ENCODE peak calls at places on chromosome 9, in six cellular contexts. X, C, R, F, L and Q are unnamed samples.

GRCh38 chr9:13354733-13355132 is 75.2 kb upstream of the MPDZ start:
- DNase-seq in X (no peak), C (no peak), R (no peak), F (no peak), L (no peak), Q (no peak)

GRCh38 chr9:124551472-124552339 is 44.5 kb upstream of the NR5A1 start:
- DNase-seq in X (peak; percentile 46), C (peak; percentile 78), R (peak; percentile 4), F (peak; percentile 70), L (peak; percentile 53), Q (peak; percentile 72)

GRCh38 chr9:85302860-85303779 is 438.6 kb downstream of the AGTPBP1 start:
- DNase-seq in X (no peak), C (no peak), R (no peak), F (no peak), L (no peak), Q (no peak)

GRCh38 chr9:125271081-125271480 is 9.5 kb downstream of the GAPVD1 start:
- DNase-seq in X (no peak), C (no peak), R (no peak), F (no peak), L (no peak), Q (no peak)

GRCh38 chr9:385818-386398 is 171.2 kb downstream of the DOCK8 start:
- DNase-seq in X (peak; percentile 52), C (peak; percentile 65), R (no peak), F (peak; percentile 46), L (peak; percentile 44), Q (peak; percentile 79)

GRCh38 chr9:4741365-4742031 is 496 bp upstream of the AK3 start:
- DNase-seq in X (no peak), C (peak; percentile 79), R (no peak), F (peak; percentile 41), L (peak; percentile 37), Q (peak; percentile 32)

GRCh38 chr9:6007770-6008168 is 7.7 kb downstream of the RANBP6 start:
- DNase-seq in X (peak; percentile 27), C (peak; percentile 85), R (no peak), F (peak; percentile 78), L (peak; percentile 54), Q (peak; percentile 74)

GRCh38 chr9:128072144-128073021 is 4.4 kb downstream of the SLC25A25 start:
- DNase-seq in X (no peak), C (no peak), R (peak; percentile 87), F (peak; percentile 56), L (no peak), Q (no peak)

GRCh38 chr9:116175616-116176015 is 22.0 kb downstream of the PAPPA start:
- DNase-seq in X (no peak), C (no peak), R (no peak), F (no peak), L (no peak), Q (no peak)

GRCh38 chr9:120369608-120370220 is 210.3 kb downstream of the CDK5RAP2 start:
- DNase-seq in X (no peak), C (no peak), R (no peak), F (no peak), L (no peak), Q (no peak)

GRCh38 chr9:127835930-127836586 is 18.4 kb downstream of the ENG start:
- DNase-seq in X (no peak), C (no peak), R (no peak), F (no peak), L (no peak), Q (no peak)

GRCh38 chr9:86732514-86732913 is 214.8 kb downstream of the GAS1 start:
- DNase-seq in X (no peak), C (no peak), R (no peak), F (no peak), L (no peak), Q (no peak)

GRCh38 chr9:26326473-26327044 is 566.0 kb downstream of the CAAP1 start:
- DNase-seq in X (peak; percentile 15), C (peak; percentile 51), R (peak; percentile 17), F (no peak), L (peak; percentile 44), Q (peak; percentile 68)

GRCh38 chr9:114006931-114007691 is 71.0 kb downstream of the AMBP start:
- DNase-seq in X (no peak), C (no peak), R (no peak), F (no peak), L (no peak), Q (no peak)

GRCh38 chr9:4108708-4109444 is 191.0 kb downstream of the GLIS3 start:
- DNase-seq in X (no peak), C (no peak), R (no peak), F (no peak), L (no peak), Q (no peak)

GRCh38 chr9:37739222-37739621 is 14.4 kb upstream of the TRMT10B start:
- DNase-seq in X (no peak), C (no peak), R (no peak), F (no peak), L (no peak), Q (no peak)

GRCh38 chr9:100150209-100150608 is 51.2 kb downstream of the INVS start:
- DNase-seq in X (no peak), C (no peak), R (no peak), F (no peak), L (no peak), Q (no peak)

GRCh38 chr9:132283165-132283564 is 71.6 kb downstream of the SETX start:
- DNase-seq in X (no peak), C (no peak), R (no peak), F (peak; percentile 30), L (no peak), Q (no peak)
- TF ChIP-seq JUND in X (no peak), C (no peak), R (no peak), F (no peak), L (no peak), Q (no peak)

GRCh38 chr9:134826336-134827246 is 54.0 kb upstream of the FCN2 start:
- DNase-seq in X (no peak), C (no peak), R (no peak), F (no peak), L (no peak), Q (no peak)
- TF ChIP-seq JUND in X (no peak), C (no peak), R (no peak), F (no peak), L (no peak), Q (no peak)

DNA sequence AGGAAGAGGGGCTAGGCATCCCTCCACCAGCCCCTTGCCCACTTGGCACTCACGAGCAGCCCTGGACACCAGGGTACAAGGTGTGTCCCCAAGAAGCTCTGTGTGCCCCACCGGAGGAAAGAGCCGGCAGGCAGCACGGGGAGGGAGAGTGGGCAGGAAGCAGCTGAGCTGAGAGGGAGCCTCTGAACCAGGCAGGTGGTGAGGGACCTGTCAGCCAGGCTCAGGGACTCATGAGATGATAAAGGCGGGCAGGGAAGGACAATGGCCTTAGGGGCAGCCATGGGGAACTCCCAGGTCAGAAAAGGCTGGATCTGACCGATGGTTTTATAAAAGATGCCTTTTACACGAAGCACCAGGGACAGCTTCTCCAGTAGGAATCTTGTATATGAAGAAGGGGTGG is 112.0 kb downstream of the VAV2 start:
- DNase-seq in X (no peak), C (no peak), R (no peak), F (no peak), L (no peak), Q (no peak)
- TF ChIP-seq JUND in X (no peak), C (no peak), R (no peak), F (no peak), L (no peak), Q (no peak)

GRCh38 chr9:108759399-108759798 is 96.4 kb downstream of the ACTL7B start:
- DNase-seq in X (no peak), C (no peak), R (no peak), F (no peak), L (no peak), Q (no peak)

GRCh38 chr9:108756746-108757490 is 98.9 kb downstream of the ACTL7B start:
- DNase-seq in X (peak; percentile 33), C (no peak), R (no peak), F (peak; percentile 3), L (peak; percentile 29), Q (peak; percentile 30)

GRCh38 chr9:108751301-108751824 is 104.4 kb downstream of the ACTL7B start:
- DNase-seq in X (no peak), C (no peak), R (no peak), F (no peak), L (no peak), Q (no peak)

GRCh38 chr9:108759835-108760234 is 96.0 kb downstream of the ACTL7B start:
- DNase-seq in X (no peak), C (no peak), R (no peak), F (no peak), L (no peak), Q (peak; percentile 57)

GRCh38 chr9:108755979-108756378 is 99.8 kb downstream of the ACTL7B start:
- DNase-seq in X (no peak), C (no peak), R (peak; percentile 9), F (no peak), L (no peak), Q (no peak)
- TF ChIP-seq JUND in X (no peak), C (no peak), R (no peak), F (no peak), L (no peak), Q (no peak)

GRCh38 chr9:110016340-110016739 is 191.6 kb downstream of the C9orf152 start:
- DNase-seq in X (peak; percentile 63), C (no peak), R (no peak), F (no peak), L (peak; percentile 18), Q (no peak)
- TF ChIP-seq JUND in X (peak; percentile 69), C (no peak), R (no peak), F (no peak), L (no peak), Q (no peak)

GRCh38 chr9:22170162-22170932 is 161.2 kb upstream of the CDKN2B start:
- DNase-seq in X (no peak), C (no peak), R (no peak), F (no peak), L (peak; percentile 9), Q (no peak)

GRCh38 chr9:22169732-22170131 is 160.6 kb upstream of the CDKN2B start:
- DNase-seq in X (no peak), C (no peak), R (no peak), F (no peak), L (no peak), Q (no peak)

GRCh38 chr9:22169243-22169642 is 160.1 kb upstream of the CDKN2B start:
- DNase-seq in X (no peak), C (no peak), R (no peak), F (no peak), L (no peak), Q (no peak)

GRCh38 chr9:22171691-22172090 is 162.6 kb upstream of the CDKN2B start:
- DNase-seq in X (no peak), C (no peak), R (no peak), F (no peak), L (no peak), Q (no peak)

GRCh38 chr9:22170990-22171663 is 162.0 kb upstream of the CDKN2B start:
- DNase-seq in X (no peak), C (no peak), R (peak; percentile 7), F (no peak), L (no peak), Q (no peak)
- TF ChIP-seq JUND in X (no peak), C (no peak), R (no peak), F (no peak), L (no peak), Q (no peak)

GRCh38 chr9:130971294-130971849 is 32.3 kb upstream of the FIBCD1 start:
- DNase-seq in X (no peak), C (no peak), R (no peak), F (no peak), L (no peak), Q (no peak)
- TF ChIP-seq JUND in X (no peak), C (no peak), R (no peak), F (no peak), L (no peak), Q (no peak)